ENCODE peak calls at places on chromosome 7, in five cellular contexts. C, T, W, O and U are unnamed samples. For H3K4me1, the result is how much of the 10 kb centered on the place peaks cover.

GRCh38 chr7:147759327-147759943 is 831.1 kb upstream of the C7orf33 start:
- DNase-seq in O (no peak), W (no peak), C (no peak), T (no peak), U (no peak)

GRCh38 chr7:32318300-32319018 is 171.7 kb downstream of the LSM5 start:
- DNase-seq in T (no peak), W (no peak), C (no peak), O (peak), U (no peak)

GRCh38 chr7:75969182-75969581 is 25.2 kb downstream of the TMEM120A start:
- DNase-seq in C (no peak), T (peak), W (no peak), O (peak), U (no peak)

GRCh38 chr7:69654381-69654780 is 56.1 kb downstream of the AUTS2 start:
- DNase-seq in T (peak), W (no peak), O (no peak), C (peak), U (no peak)

GRCh38 chr7:148566736-148567135 is 23.8 kb upstream of the C7orf33 start:
- DNase-seq in T (no peak), W (no peak), O (no peak), C (no peak), U (no peak)

GRCh38 chr7:82700739-82701138 is 257.2 kb upstream of the CACNA2D1 start:
- DNase-seq in C (no peak), W (no peak), T (no peak), O (no peak), U (peak)

GRCh38 chr7:30183712-30184372 is 49.1 kb downstream of the MTURN start:
- DNase-seq in O (no peak), T (no peak), C (no peak), W (no peak), U (no peak)

GRCh38 chr7:80330434-80330833 is 181.4 kb downstream of the GNAT3 start:
- DNase-seq in C (no peak), T (no peak), O (no peak), W (no peak), U (no peak)

GRCh38 chr7:105016083-105017075 is 2.4 kb downstream of the KMT2E start:
- DNase-seq in O (no peak), W (no peak), T (no peak), C (no peak), U (no peak)

GRCh38 chr7:151757274-151757673 is 119.6 kb downstream of the PRKAG2 start:
- DNase-seq in O (no peak), C (no peak), T (no peak), W (no peak), U (peak)

GRCh38 chr7:159091041-159091440 is 53.6 kb downstream of the VIPR2 start:
- DNase-seq in C (no peak), W (no peak), T (no peak), O (peak), U (peak)

GRCh38 chr7:135889823-135890222 is 87.3 kb downstream of the MTPN start:
- DNase-seq in W (no peak), O (no peak), T (no peak), C (no peak), U (no peak)

GRCh38 chr7:20280475-20281351 is 50.0 kb upstream of the ITGB8 start:
- DNase-seq in O (no peak), W (no peak), T (no peak), C (no peak), U (no peak)

GRCh38 chr7:69610675-69611037 is 12.4 kb downstream of the AUTS2 start:
- DNase-seq in T (no peak), W (no peak), C (no peak), O (no peak), U (no peak)

GRCh38 chr7:108328174-108328651 is 128.0 kb downstream of the NRCAM start:
- DNase-seq in T (no peak), C (no peak), O (no peak), W (no peak), U (no peak)

GRCh38 chr7:9557853-9558252 is 1124.4 kb downstream of the NXPH1 start:
- DNase-seq in C (no peak), O (no peak), T (no peak), W (no peak), U (no peak)

GRCh38 chr7:47211467-47212121 is 370.3 kb downstream of the TNS3 start:
- DNase-seq in O (no peak), C (no peak), T (no peak), W (no peak), U (no peak)

GRCh38 chr7:44222776-44223261 is 22.0 kb downstream of the YKT6 start:
- DNase-seq in O (no peak), T (no peak), C (no peak), W (no peak), U (no peak)

GRCh38 chr7:69819306-69819705 is 221.0 kb downstream of the AUTS2 start:
- DNase-seq in C (no peak), T (no peak), O (no peak), W (no peak), U (no peak)

GRCh38 chr7:92837214-92837749 is 909 bp upstream of the CDK6 start:
- DNase-seq in W (no peak), C (no peak), O (no peak), T (no peak), U (peak)

GRCh38 chr7:150405584-150406310 is 26.6 kb downstream of the ZNF775 start:
- DNase-seq in O (no peak), T (peak), C (peak), W (peak), U (peak)

GRCh38 chr7:93226310-93226709 is at the start of gene HEPACAM2:
- DNase-seq in O (no peak), T (no peak), C (no peak), W (no peak), U (peak)

GRCh38 chr7:16918288-16918895 is 36.6 kb upstream of the AGR3 start:
- DNase-seq in W (peak), T (peak), O (no peak), C (peak), U (peak)

GRCh38 chr7:124388751-124389150 is 355.9 kb upstream of the TMEM229A start:
- DNase-seq in W (no peak), C (no peak), O (no peak), T (no peak), U (no peak)

GRCh38 chr7:20776214-20776875 is 10.3 kb downstream of the SP8 start:
- DNase-seq in T (no peak), W (no peak), C (no peak), O (no peak), U (no peak)

GRCh38 chr7:143979359-143979758 is 20.8 kb upstream of the OR6B1 start:
- DNase-seq in C (no peak), T (no peak), O (no peak), W (peak), U (peak)

GRCh38 chr7:101915000-101915399 is 97.6 kb downstream of the CUX1 start:
- DNase-seq in C (no peak), O (peak), W (no peak), T (no peak), U (no peak)

GRCh38 chr7:87413951-87414381 is 61.5 kb downstream of the ABCB4 start:
- DNase-seq in O (no peak), W (no peak), C (no peak), T (peak), U (no peak)

GRCh38 chr7:18689535-18689934 is 194.0 kb downstream of the HDAC9 start:
- DNase-seq in C (no peak), T (no peak), W (no peak), O (no peak), U (no peak)

GRCh38 chr7:155318245-155318644 is 20.6 kb downstream of the INSIG1 start:
- DNase-seq in W (no peak), O (no peak), C (no peak), T (no peak), U (no peak)

GRCh38 chr7:26792573-26792972 is 71.8 kb downstream of the SKAP2 start:
- DNase-seq in O (no peak), T (no peak), W (no peak), C (no peak), U (no peak)

GRCh38 chr7:26789481-26790175 is 74.8 kb downstream of the SKAP2 start:
- DNase-seq in T (no peak), O (no peak), W (no peak), C (no peak), U (no peak)

DNA sequence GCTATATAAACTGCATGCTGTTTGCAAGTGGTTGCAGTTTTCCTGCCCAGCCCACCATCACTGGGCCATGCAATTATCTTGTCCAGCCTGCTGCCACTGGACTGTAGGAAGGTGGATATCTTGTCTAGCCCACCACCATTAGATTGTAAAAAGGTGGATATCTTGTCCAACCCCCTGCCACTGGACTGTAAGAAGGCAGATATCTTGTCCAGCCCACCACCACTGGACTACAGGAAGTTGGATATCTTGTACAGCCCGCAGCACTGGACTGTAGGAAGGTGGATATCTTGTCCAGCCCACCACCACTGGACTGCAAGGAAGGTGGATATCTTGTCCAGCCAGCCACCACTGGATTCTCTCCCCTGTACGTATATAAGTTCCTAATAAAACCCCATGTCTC is 69.8 kb downstream of the SKAP2 start:
- DNase-seq in T (no peak), C (no peak), W (no peak), O (no peak), U (no peak)
- H3K4me1 ChIP-seq in T (under half), C (under half), W (under half), O (under half), U (under half)

GRCh38 chr7:128821724-128822123 is 8.5 kb upstream of the FLNC start:
- DNase-seq in O (no peak), W (no peak), C (no peak), T (no peak), U (no peak)
- H3K4me3 ChIP-seq in O (no peak), W (no peak), C (no peak), T (no peak), U (no peak)

DNA sequence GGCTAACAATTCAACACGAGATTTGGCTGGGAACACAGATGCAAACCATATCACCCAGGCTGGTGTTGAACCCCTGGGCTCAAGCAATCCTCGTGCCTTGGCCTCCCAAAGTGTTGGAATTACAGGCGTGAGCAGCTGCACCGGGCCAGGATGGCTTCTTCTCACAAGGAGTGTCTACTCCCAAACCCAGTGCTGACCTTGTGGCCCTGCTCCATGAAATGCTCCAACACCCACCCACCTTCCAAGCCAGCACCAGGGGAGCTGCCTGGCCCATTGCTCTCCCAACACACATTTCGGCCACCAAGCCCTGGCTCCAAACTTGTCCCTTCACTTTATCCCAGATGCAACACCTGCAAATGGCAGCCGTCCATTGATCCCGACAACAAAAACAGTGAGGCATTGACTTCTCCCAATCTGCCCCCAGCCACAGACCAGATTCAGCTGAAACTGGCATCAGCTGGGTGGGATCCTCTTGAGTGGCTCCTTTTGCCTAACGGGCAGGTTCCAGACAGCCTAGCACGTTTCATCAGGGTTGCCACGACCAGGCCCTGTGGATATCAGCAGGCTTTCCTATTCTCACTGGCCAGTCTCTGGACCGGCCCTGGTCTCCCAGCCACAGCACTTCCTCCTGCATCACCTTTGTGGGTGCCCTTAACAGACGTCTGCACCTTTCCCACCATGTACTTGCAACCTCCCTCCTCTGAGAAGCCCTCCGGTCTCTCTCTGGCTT is 105.7 kb upstream of the CARD11 start:
- DNase-seq in C (no peak), W (no peak), T (no peak), O (no peak), U (no peak)
- H3K4me1 ChIP-seq in C (under half), W (under half), T (under half), O (under half), U (under half)

GRCh38 chr7:98771519-98772241 is 98.1 kb downstream of the TMEM130 start:
- DNase-seq in C (peak), W (peak), T (peak), O (no peak), U (peak)

GRCh38 chr7:98772242-98772603 is 97.6 kb downstream of the TMEM130 start:
- DNase-seq in W (no peak), C (no peak), T (no peak), O (no peak), U (no peak)

GRCh38 chr7:98777051-98777450 is 92.8 kb downstream of the TMEM130 start:
- DNase-seq in C (no peak), W (no peak), O (no peak), T (peak), U (no peak)

GRCh38 chr7:98779800-98780199 is 90.0 kb downstream of the TMEM130 start:
- DNase-seq in C (no peak), W (no peak), T (no peak), O (no peak), U (no peak)

DNA sequence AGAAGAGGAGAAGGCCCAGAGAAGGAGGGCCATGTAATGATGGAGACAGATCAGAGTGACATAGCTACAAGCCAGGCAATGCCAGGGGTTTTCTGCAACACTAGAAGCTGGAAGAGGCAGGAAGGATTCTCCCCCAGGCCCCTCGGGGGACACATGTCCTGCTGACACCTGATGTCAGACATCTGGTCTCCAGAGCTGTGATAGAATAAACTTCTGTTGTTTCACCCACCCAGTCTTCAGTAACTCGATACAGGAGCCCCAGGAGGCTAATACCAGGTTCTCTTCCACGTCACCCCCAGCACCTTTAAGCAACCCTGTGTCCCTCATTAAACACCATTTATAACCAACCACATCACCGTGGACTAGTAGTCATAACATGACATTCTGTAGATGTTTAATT is 94.9 kb downstream of the TMEM130 start:
- DNase-seq in T (no peak), O (no peak), W (no peak), C (no peak), U (no peak)
- H3K4me3 ChIP-seq in T (no peak), O (no peak), W (no peak), C (no peak), U (no peak)

DNA sequence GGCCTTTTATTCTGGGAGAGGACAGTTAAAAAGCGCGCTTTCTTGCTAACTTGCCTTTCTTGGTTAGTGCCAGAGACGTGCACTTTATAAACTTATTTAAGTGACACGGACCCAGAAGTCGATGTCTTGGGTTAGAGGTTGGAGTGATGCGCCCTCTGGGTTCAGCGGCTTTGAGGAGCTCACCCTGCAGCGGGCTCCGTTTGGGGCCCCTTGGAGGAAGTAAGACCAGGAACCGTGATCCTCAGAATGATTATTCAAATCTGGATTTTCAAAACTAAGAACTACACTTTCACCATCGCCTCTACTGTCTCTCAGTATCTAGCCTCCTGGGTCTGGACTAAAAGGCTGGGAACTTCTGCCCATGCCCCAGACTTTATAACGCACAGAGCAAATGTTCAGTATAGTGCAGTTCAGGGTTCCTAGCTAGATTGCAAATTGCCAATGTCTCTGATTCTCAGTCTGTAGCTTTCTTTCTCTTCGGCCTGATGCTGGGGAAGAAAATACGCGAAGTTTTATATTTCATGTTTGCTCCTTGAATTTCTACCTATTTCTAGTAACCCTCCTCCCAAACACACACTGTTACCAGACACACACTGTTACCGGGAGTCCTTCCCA is 18.6 kb upstream of the SMO start:
- DNase-seq in O (no peak), T (no peak), C (no peak), W (no peak), U (no peak)
- H3K4me1 ChIP-seq in O (under half), T (under half), C (under half), W (under half), U (under half)

GRCh38 chr7:5690931-5691461 is 90.5 kb downstream of the RNF216 start:
- DNase-seq in C (no peak), T (peak), W (no peak), O (peak), U (no peak)

GRCh38 chr7:5693529-5693928 is 87.9 kb downstream of the RNF216 start:
- DNase-seq in C (peak), T (no peak), O (peak), W (no peak), U (peak)

GRCh38 chr7:5691536-5692090 is 89.8 kb downstream of the RNF216 start:
- DNase-seq in C (no peak), W (no peak), O (no peak), T (no peak), U (no peak)

GRCh38 chr7:5692845-5693278 is 88.6 kb downstream of the RNF216 start:
- DNase-seq in C (no peak), O (no peak), W (no peak), T (no peak), U (peak)

GRCh38 chr7:5692112-5692844 is 89.2 kb downstream of the RNF216 start:
- DNase-seq in T (peak), C (no peak), W (no peak), O (peak), U (peak)
- H3K4me3 ChIP-seq in T (no peak), C (no peak), W (no peak), O (peak), U (no peak)

DNA sequence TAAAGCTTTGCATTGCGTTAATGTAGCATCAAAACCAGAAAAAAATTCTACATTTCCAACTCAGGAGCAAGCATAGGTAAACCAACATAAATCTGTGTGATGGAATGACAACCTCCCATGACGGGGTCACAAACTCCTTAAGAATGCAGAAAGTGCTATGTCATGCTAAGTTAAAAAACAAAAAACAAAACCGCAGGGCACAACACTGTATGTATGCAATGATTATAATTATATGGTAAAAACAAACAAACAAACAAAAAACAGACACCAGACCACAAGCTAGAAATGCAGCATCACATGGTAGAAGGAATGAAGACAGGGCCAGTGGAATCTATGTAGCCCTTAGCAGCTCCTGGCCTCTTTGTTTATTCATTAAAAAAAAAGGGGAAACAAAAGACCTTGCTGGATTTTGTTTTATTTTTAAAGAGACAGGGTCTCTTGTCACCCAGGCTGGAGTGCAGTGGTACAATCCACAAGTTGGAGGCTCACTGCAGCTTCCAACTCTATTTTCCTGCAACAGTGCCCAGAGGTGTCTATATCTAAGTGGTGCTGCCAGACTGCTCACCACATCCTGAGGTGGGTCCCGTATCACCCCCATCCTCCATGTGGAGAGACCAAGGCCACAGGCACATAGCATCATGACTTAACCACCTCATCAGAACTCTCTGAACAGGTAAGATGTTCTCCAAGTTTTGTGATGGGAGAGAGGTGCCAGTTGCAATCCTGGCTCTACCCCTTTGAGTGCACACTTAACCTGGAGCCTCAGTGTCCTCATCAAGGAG is 98.4 kb downstream of the RNF216 start:
- DNase-seq in C (no peak), O (no peak), W (no peak), T (no peak), U (no peak)
- H3K4me1 ChIP-seq in C (under half), O (under half), W (under half), T (under half), U (under half)